ENCODE peak calls at places on chromosomes 16 and 17, in six cellular contexts. F, X, Y, Z, D and N are unnamed samples.

GRCh38 chr17:65198653-65199382 is 61.6 kb downstream of the RGS9 start:
- DNase-seq in F (no peak), X (no peak), Y (peak), Z (no peak), D (peak), N (no peak)

GRCh38 chr17:19867654-19868395 is at the start of gene ULK2:
- DNase-seq in F (no peak), X (peak), Y (peak), Z (peak), D (peak), N (peak)

GRCh38 chr17:14396542-14396941 is 95.7 kb downstream of the HS3ST3B1 start:
- DNase-seq in F (no peak), X (no peak), Y (no peak), Z (no peak), D (no peak), N (no peak)

GRCh38 chr17:31807846-31808245 is 51.2 kb downstream of the COPRS start:
- DNase-seq in F (no peak), X (no peak), Y (no peak), Z (no peak), D (no peak), N (no peak)

GRCh38 chr17:49926886-49927285 is 42.1 kb upstream of the DLX4 start:
- DNase-seq in F (no peak), X (no peak), Y (no peak), Z (no peak), D (no peak), N (peak)

GRCh38 chr16:2512920-2513404 is 790 bp upstream of the ATP6V0C start:
- DNase-seq in F (no peak), X (no peak), Y (no peak), Z (peak), D (no peak), N (peak)

GRCh38 chr17:64326420-64327054 is 63.5 kb upstream of the TEX2 start:
- DNase-seq in F (peak), X (no peak), Y (no peak), Z (peak), D (peak), N (peak)

GRCh38 chr17:79188048-79188447 is 113.4 kb downstream of the ENGASE start:
- DNase-seq in F (no peak), X (no peak), Y (peak), Z (no peak), D (no peak), N (peak)

GRCh38 chr17:78170692-78171590 is 2.6 kb downstream of the SYNGR2 start:
- DNase-seq in F (no peak), X (no peak), Y (no peak), Z (no peak), D (no peak), N (no peak)

GRCh38 chr17:41308918-41309359 is at the start of gene KRTAP16-1:
- DNase-seq in F (no peak), X (no peak), Y (no peak), Z (no peak), D (no peak), N (no peak)

GRCh38 chr17:40321502-40322416 is 12.8 kb downstream of the RARA start:
- DNase-seq in F (no peak), X (no peak), Y (no peak), Z (peak), D (no peak), N (peak)

GRCh38 chr17:64336760-64337413 is 53.8 kb downstream of the PECAM1 start:
- DNase-seq in F (no peak), X (no peak), Y (no peak), Z (no peak), D (no peak), N (no peak)

GRCh38 chr17:78557598-78558039 is 19.6 kb downstream of the DNAH17 start:
- DNase-seq in F (no peak), X (no peak), Y (no peak), Z (no peak), D (no peak), N (no peak)

GRCh38 chr17:82935944-82936767 is 96.3 kb upstream of the ZNF750 start:
- DNase-seq in F (no peak), X (no peak), Y (no peak), Z (no peak), D (no peak), N (peak)

GRCh38 chr17:17545031-17545820 is 46.3 kb downstream of the PEMT start:
- DNase-seq in F (no peak), X (no peak), Y (no peak), Z (no peak), D (no peak), N (no peak)

GRCh38 chr17:50947844-50948514 is 81.8 kb upstream of the TOB1 start:
- DNase-seq in F (no peak), X (no peak), Y (no peak), Z (peak), D (peak), N (peak)